ENCODE peak calls at places on chromosomes 7 and 10, in six cellular contexts. O is upper lobe of right lung; L is cardiac muscle cell; V is CD8-positive, alpha-beta T cell; H is Karpas-422; D is NT2/D1. G is an unnamed sample. For H3K4me1 and H3K9me3, the result is how much of the 10 kb centered on the place peaks cover.

GRCh38 chr7:140033036-140033435 is 29.7 kb downstream of the PARP12 start:
- DNase-seq in O (no peak), L (no peak), D (no peak), V (no peak), H (no peak), G (no peak)

GRCh38 chr7:110418651-110419270 is 672.2 kb upstream of the LRRN3 start:
- DNase-seq in V (no peak), O (no peak), L (no peak), D (no peak), H (no peak), G (no peak)

GRCh38 chr7:50792342-50793114 is 9.8 kb upstream of the GRB10 start:
- DNase-seq in D (no peak), V (no peak), H (no peak), O (peak), L (peak), G (no peak)

GRCh38 chr10:47033081-47033480 is 121.9 kb downstream of the PTPN20 start:
- DNase-seq in V (no peak), L (no peak), H (no peak), O (no peak), D (no peak), G (no peak)

GRCh38 chr7:85022064-85022697 is 164.7 kb downstream of the SEMA3D start:
- DNase-seq in H (no peak), V (no peak), L (no peak), D (no peak), O (no peak), G (no peak)

GRCh38 chr7:153320005-153320404 is 560.5 kb downstream of the ACTR3B start:
- DNase-seq in V (no peak), O (no peak), H (no peak), L (no peak), D (no peak), G (no peak)

GRCh38 chr7:50721661-50722259 is 60.9 kb downstream of the GRB10 start:
- DNase-seq in D (no peak), L (no peak), H (no peak), O (no peak), V (no peak), G (no peak)

GRCh38 chr10:102726274-102726673 is 11.8 kb downstream of the SFXN2 start:
- DNase-seq in D (no peak), O (no peak), H (no peak), V (no peak), L (no peak), G (no peak)

GRCh38 chr7:2622869-2623697 is 8.7 kb upstream of the TTYH3 start:
- DNase-seq in L (no peak), O (peak), V (no peak), H (no peak), D (no peak), G (no peak)

GRCh38 chr10:128275405-128275804 is 149.2 kb upstream of the MKI67 start:
- DNase-seq in H (no peak), D (no peak), V (no peak), L (no peak), O (no peak), G (no peak)

GRCh38 chr10:102918817-102919236 is 733 bp downstream of the CNNM2 start:
- DNase-seq in V (peak), O (peak), L (no peak), D (no peak), H (no peak), G (no peak)

GRCh38 chr7:55574062-55574717 is 1.9 kb upstream of the VOPP1 start:
- DNase-seq in O (no peak), V (peak), L (no peak), H (no peak), D (no peak), G (peak)

GRCh38 chr7:74155810-74156395 is 18.3 kb upstream of the EIF4H start:
- DNase-seq in H (no peak), D (no peak), O (no peak), L (no peak), V (no peak), G (no peak)

GRCh38 chr10:31677198-31678138 is 251.2 kb downstream of the ARHGAP12 start:
- DNase-seq in H (no peak), D (peak), V (no peak), O (no peak), L (no peak), G (no peak)

GRCh38 chr10:114686013-114686412 is 27.9 kb upstream of the ABLIM1 start:
- DNase-seq in H (no peak), D (no peak), O (no peak), L (no peak), V (no peak), G (no peak)

GRCh38 chr10:13382759-13383753 is 35.0 kb upstream of the SEPHS1 start:
- DNase-seq in H (no peak), V (no peak), D (no peak), L (no peak), O (peak), G (no peak)

GRCh38 chr7:91249506-91250233 is 14.6 kb upstream of the FZD1 start:
- DNase-seq in L (no peak), H (no peak), V (no peak), D (no peak), O (no peak), G (no peak)

GRCh38 chr10:123569436-123570010 is 96.6 kb upstream of the GPR26 start:
- DNase-seq in L (no peak), O (no peak), H (no peak), D (no peak), V (no peak), G (no peak)

GRCh38 chr7:45661302-45661995 is 87.3 kb downstream of the ADCY1 start:
- DNase-seq in H (no peak), O (no peak), D (no peak), L (no peak), V (no peak), G (no peak)
- H3K4me1 ChIP-seq in H (under half), O (under half), D (under half), L (under half), V (under half), G (under half)

DNA sequence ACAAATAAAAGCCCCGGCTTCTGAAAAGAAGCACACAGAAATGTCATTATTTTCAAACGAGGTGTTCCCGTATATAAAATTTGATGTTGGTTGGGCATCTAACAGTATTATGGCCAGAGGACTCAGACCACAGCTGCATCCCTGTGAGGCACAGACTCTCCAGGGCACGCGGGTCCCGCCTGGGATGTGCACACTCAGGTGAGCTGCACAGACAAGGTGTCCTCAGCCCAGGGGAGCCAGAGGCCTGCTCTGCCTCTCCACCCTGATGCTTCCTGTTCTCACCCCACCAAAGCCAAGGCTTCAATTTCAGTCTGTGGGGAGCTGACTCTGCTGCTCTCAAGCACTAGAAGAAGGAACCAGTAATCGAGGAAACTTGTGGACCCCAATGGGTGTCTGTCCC is 1.7 kb upstream of the CYP2E1 start:
- DNase-seq in L (no peak), H (no peak), D (no peak), V (no peak), O (no peak), G (no peak)
- H3K9me3 ChIP-seq in L (under half), H (under half), D (under half), V (under half), O (under half), G (under half)

GRCh38 chr10:122122493-122122892 is 133.5 kb downstream of the TACC2 start:
- DNase-seq in L (no peak), D (no peak), H (no peak), O (peak), V (no peak), G (no peak)

GRCh38 chr10:122124808-122125207 is 135.8 kb downstream of the TACC2 start:
- DNase-seq in V (no peak), O (no peak), L (no peak), D (no peak), H (no peak), G (no peak)

GRCh38 chr10:122123186-122123585 is 134.2 kb downstream of the TACC2 start:
- DNase-seq in D (no peak), L (no peak), O (peak), V (no peak), H (no peak), G (no peak)

GRCh38 chr10:122126763-122127659 is 138.0 kb downstream of the TACC2 start:
- DNase-seq in D (no peak), L (peak), O (no peak), V (no peak), H (no peak), G (no peak)

DNA sequence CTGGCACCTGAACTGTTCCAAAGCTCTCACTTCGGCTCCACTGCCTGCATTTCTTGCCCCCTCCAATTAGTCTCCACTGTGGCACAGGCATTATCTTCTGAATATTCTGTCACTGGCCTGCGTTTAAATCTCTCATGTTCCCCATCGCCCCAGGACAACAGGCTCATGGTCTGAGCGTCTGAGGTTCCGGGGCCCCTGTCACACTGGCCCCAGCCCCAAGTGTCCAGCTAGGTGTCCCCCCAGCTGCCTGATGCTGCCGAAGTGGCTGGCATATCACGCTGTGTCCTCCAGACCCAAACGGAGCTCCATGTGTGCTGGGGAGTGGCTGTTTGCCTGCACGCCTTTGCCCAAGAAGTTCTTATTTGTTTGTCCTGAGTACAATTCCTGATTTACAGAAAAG is 135.4 kb downstream of the TACC2 start:
- DNase-seq in D (no peak), L (no peak), O (peak), H (no peak), V (no peak), G (no peak)
- H3K4me1 ChIP-seq in D (under half), L (under half), O (under half), H (under half), V (under half), G (under half)

GRCh38 chr7:63073736-63074135 is 924.9 kb upstream of the ZNF722 start:
- DNase-seq in V (no peak), L (no peak), H (no peak), O (no peak), D (no peak), G (no peak)
- H3K9me3 ChIP-seq in V (under half), L (under half), H (under half), O (under half), D (under half), G (under half)

GRCh38 chr7:117949232-117949631 is 76.0 kb upstream of the CTTNBP2 start:
- DNase-seq in L (no peak), H (no peak), V (no peak), O (no peak), D (no peak), G (no peak)
- H3K4me1 ChIP-seq in L (under half), H (under half), V (under half), O (under half), D (under half), G (under half)

GRCh38 chr10:133565441-133566294 is at the start of gene SYCE1:
- DNase-seq in L (no peak), V (no peak), H (no peak), D (no peak), O (no peak), G (no peak)
- H3K9me3 ChIP-seq in L (under half), V (under half), H (under half), D (under half), O (under half), G (under half)

GRCh38 chr10:69404786-69405185 is 11.9 kb downstream of the TACR2 start:
- DNase-seq in D (no peak), L (no peak), V (no peak), O (no peak), H (no peak), G (no peak)
- H3K4me1 ChIP-seq in D (under half), L (under half), V (under half), O (under half), H (under half), G (under half)

DNA sequence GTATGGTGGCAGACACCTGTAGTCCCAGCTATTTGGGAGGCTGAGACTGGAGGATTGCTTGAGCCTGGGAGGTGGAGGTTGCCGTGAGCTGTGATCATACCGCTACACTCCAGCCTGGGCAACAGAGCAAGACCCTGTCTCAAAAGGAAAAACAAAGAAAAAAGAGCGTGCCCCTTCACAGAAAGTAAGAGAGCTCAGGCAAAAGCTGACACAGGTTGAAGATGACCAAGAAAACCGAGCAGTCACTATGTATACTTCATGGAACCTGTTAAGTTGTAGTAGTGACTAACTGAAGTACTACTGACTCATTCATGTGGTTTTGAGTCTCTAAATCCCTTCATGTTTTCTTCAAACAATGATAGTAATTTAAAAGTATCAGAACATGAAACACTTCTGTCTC is 1.2 kb upstream of the PRRT4 start:
- DNase-seq in H (no peak), V (no peak), O (no peak), D (no peak), L (no peak), G (no peak)
- H3K9me3 ChIP-seq in H (under half), V (under half), O (under half), D (under half), L (under half), G (under half)